ENCODE peak calls at places on chromosome 3, in five cellular contexts. A is HepG2, K is GM12878, O is A549, V is K562. Z is an unnamed sample.

GRCh38 chr3:101850327-101851048 is 1.2 kb downstream of the NFKBIZ start:
- DNase-seq in A (no peak), K (peak; percentile 65), O (no peak), V (no peak), Z (no peak)

GRCh38 chr3:83928391-83928790 is 1030.4 kb upstream of the CADM2 start:
- DNase-seq in A (peak; percentile 50), K (no peak), O (peak; percentile 60), V (peak; percentile 10), Z (peak; percentile 36)

GRCh38 chr3:177960014-177960413 is 576.2 kb upstream of the KCNMB2 start:
- DNase-seq in A (no peak), K (no peak), O (no peak), V (no peak), Z (no peak)

GRCh38 chr3:191331443-191331842 is 1.1 kb upstream of the UTS2B start:
- DNase-seq in A (no peak), K (no peak), O (no peak), V (peak; percentile 5), Z (no peak)

GRCh38 chr3:194212869-194213320 is 76.9 kb downstream of the HES1 start:
- DNase-seq in A (no peak), K (no peak), O (no peak), V (no peak), Z (peak; percentile 64)

GRCh38 chr3:125684199-125684598 is 88.9 kb upstream of the OSBPL11 start:
- DNase-seq in A (peak; percentile 48), K (no peak), O (peak; percentile 3), V (no peak), Z (peak; percentile 77)

GRCh38 chr3:53900666-53901331 is 9.1 kb upstream of the SELENOK start:
- DNase-seq in A (no peak), K (no peak), O (no peak), V (no peak), Z (no peak)

GRCh38 chr3:37210230-37210629 is 35.8 kb upstream of the LRRFIP2 start:
- DNase-seq in A (no peak), K (no peak), O (no peak), V (no peak), Z (no peak)

GRCh38 chr3:52062499-52062898 is 6.1 kb upstream of the DUSP7 start:
- DNase-seq in A (no peak), K (peak; percentile 42), O (peak; percentile 70), V (no peak), Z (no peak)

GRCh38 chr3:133301194-133301593 is 98.7 kb upstream of the BFSP2 start:
- DNase-seq in A (no peak), K (no peak), O (no peak), V (no peak), Z (no peak)

GRCh38 chr3:58356054-58356453 is 23.4 kb downstream of the PXK start:
- DNase-seq in A (no peak), K (no peak), O (no peak), V (no peak), Z (no peak)
- TF ChIP-seq ESRRA in A (no peak), K (no peak), O (no peak), V (no peak), Z (no peak)

DNA sequence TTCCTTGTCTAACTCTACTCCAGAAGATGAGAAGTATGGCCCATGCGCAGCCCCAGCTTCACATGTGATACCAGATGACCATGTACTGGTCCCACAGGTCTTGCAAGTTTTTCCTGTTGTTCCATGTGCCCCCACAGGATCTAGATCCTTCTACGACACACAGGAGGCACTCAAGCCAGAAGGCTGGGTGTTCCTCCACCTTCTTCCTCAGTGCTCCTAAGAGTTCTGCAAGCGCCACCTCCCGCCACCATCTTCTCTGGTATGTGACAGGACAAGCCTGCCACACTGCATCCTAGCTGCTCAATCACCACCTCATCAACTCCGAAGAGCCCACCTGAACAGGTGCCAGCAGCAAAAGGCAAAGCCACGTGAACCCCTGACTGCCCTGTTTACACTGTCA is 43.1 kb downstream of the XXYLT1 start:
- DNase-seq in A (no peak), K (no peak), O (no peak), V (no peak), Z (no peak)
- TF ChIP-seq MAX in A (no peak), K (no peak), O (no peak), V (no peak), Z (no peak)

GRCh38 chr3:42937334-42937733 is 31.4 kb downstream of the ZNF662 start:
- DNase-seq in A (no peak), K (no peak), O (no peak), V (no peak), Z (no peak)

GRCh38 chr3:42935472-42935871 is 29.5 kb downstream of the ZNF662 start:
- DNase-seq in A (no peak), K (no peak), O (no peak), V (no peak), Z (no peak)

GRCh38 chr3:42934111-42934510 is 28.2 kb downstream of the ZNF662 start:
- DNase-seq in A (no peak), K (no peak), O (no peak), V (no peak), Z (no peak)

GRCh38 chr3:42934910-42935309 is 29.0 kb downstream of the ZNF662 start:
- DNase-seq in A (no peak), K (no peak), O (no peak), V (no peak), Z (no peak)

GRCh38 chr3:42936157-42936981 is 30.4 kb downstream of the ZNF662 start:
- DNase-seq in A (no peak), K (no peak), O (no peak), V (peak; percentile 14), Z (no peak)
- TF ChIP-seq ESRRA in A (no peak), K (no peak), O (no peak), V (no peak), Z (no peak)

GRCh38 chr3:3701949-3702348 is 97.3 kb upstream of the LRRN1 start:
- DNase-seq in A (no peak), K (no peak), O (no peak), V (no peak), Z (no peak)
- TF ChIP-seq MAX in A (no peak), K (no peak), O (no peak), V (no peak), Z (no peak)

Z was measured in WTC11.